ENCODE peak calls at places on chromosomes 13 and 19, in six cellular contexts. G, O, J, X, D and R are unnamed samples.

GRCh38 chr13:114010401-114011101 is 36.7 kb upstream of the C13orf46 start:
- DNase-seq in D (no peak), J (no peak), O (no peak), X (no peak), G (peak; percentile 41), R (no peak)

GRCh38 chr19:3398114-3398899 is 31.9 kb downstream of the NFIC start:
- DNase-seq in G (peak; percentile 85), X (peak; percentile 48), D (peak; percentile 62), O (no peak), J (no peak), R (peak; percentile 88)

GRCh38 chr19:39138221-39139211 is 12.9 kb downstream of the PAK4 start:
- DNase-seq in G (no peak), X (no peak), J (no peak), O (no peak), D (no peak), R (peak; percentile 53)

GRCh38 chr19:2289714-2290435 is 7.9 kb upstream of the PEAK3 start:
- DNase-seq in X (no peak), O (no peak), D (peak; percentile 25), G (no peak), J (peak; percentile 66), R (no peak)

GRCh38 chr19:1076951-1077350 is 10.0 kb downstream of the ARHGAP45 start:
- DNase-seq in O (no peak), G (peak; percentile 79), J (peak; percentile 89), D (peak; percentile 75), X (no peak), R (peak; percentile 61)

GRCh38 chr19:17248011-17248776 is 2.5 kb upstream of the NR2F6 start:
- DNase-seq in O (no peak), X (no peak), G (no peak), J (no peak), D (peak; percentile 75), R (peak; percentile 83)

GRCh38 chr19:8537099-8537498 is 23.1 kb upstream of the ZNF414 start:
- DNase-seq in X (no peak), G (no peak), O (no peak), J (no peak), D (no peak), R (no peak)

GRCh38 chr13:25766576-25766975 is 285.2 kb downstream of the SHISA2 start:
- DNase-seq in D (no peak), G (no peak), X (no peak), O (no peak), J (no peak), R (no peak)

GRCh38 chr13:99314640-99315176 is 7.5 kb upstream of the GPR183 start:
- DNase-seq in J (peak; percentile 56), X (no peak), D (no peak), G (no peak), O (no peak), R (no peak)

GRCh38 chr13:113855012-113855921 is 8.6 kb downstream of the GAS6 start:
- DNase-seq in X (no peak), D (peak; percentile 74), J (peak; percentile 29), G (peak; percentile 93), O (no peak), R (peak; percentile 6)